ENCODE peak calls at places on chromosomes 4 and X, in nine cellular contexts. Z, Y, P, H, L, J, R, Q and U are unnamed samples. For H3K27me3, H3K36me3 and H3K9me3, the result is how much of the 10 kb centered on the place peaks cover.

GRCh38 chr4:16775411-16776154 is 122.9 kb downstream of the LDB2 start:
- DNase-seq in Z (no peak), Y (no peak), P (no peak), H (no peak), L (no peak), J (no peak), R (no peak), Q (no peak), U (no peak)

GRCh38 chrX:19975862-19976261 is 15.0 kb downstream of the BCLAF3 start:
- DNase-seq in Z (peak), Y (no peak), P (no peak), H (no peak), L (no peak), J (no peak), R (no peak), Q (no peak), U (no peak)

GRCh38 chr4:81807927-81808672 is 336.4 kb upstream of the RASGEF1B start:
- DNase-seq in Z (no peak), Y (no peak), P (no peak), H (no peak), L (no peak), J (no peak), R (no peak), Q (no peak), U (no peak)

GRCh38 chr4:87188063-87188462 is 32.4 kb downstream of the KLHL8 start:
- DNase-seq in Z (no peak), Y (no peak), P (no peak), H (no peak), L (no peak), J (no peak), R (peak), Q (no peak), U (no peak)

GRCh38 chr4:992297-993110 is 700 bp downstream of the SLC26A1 start:
- DNase-seq in Z (peak), Y (peak), P (peak), H (peak), L (peak), J (no peak), R (no peak), Q (peak), U (no peak)

GRCh38 chrX:40418413-40419195 is 162.2 kb upstream of the ATP6AP2 start:
- DNase-seq in Z (no peak), Y (no peak), P (no peak), H (no peak), L (no peak), J (no peak), R (no peak), Q (no peak), U (no peak)

GRCh38 chr4:186190456-186191265 is 706 bp upstream of the CYP4V2 start:
- DNase-seq in Z (peak), Y (no peak), P (no peak), H (peak), L (peak), J (peak), R (peak), Q (no peak), U (peak)

GRCh38 chrX:39328661-39329060 is 527.4 kb downstream of the MID1IP1 start:
- DNase-seq in Z (no peak), Y (no peak), P (no peak), H (no peak), L (no peak), J (no peak), R (no peak), Q (no peak), U (no peak)

GRCh38 chr4:27019766-27020165 is 159.1 kb downstream of the STIM2 start:
- DNase-seq in Z (no peak), Y (no peak), P (no peak), H (no peak), L (no peak), J (no peak), R (no peak), Q (no peak), U (no peak)

GRCh38 chr4:58776627-58777026 is 1666.4 kb upstream of the IGFBP7 start:
- DNase-seq in Z (no peak), Y (no peak), P (no peak), H (peak), L (no peak), J (no peak), R (peak), Q (no peak), U (no peak)

GRCh38 chrX:111352424-111352823 is 59.6 kb downstream of the DCX start:
- DNase-seq in Z (peak), Y (no peak), P (no peak), H (peak), L (peak), J (no peak), R (no peak), Q (no peak), U (peak)

GRCh38 chrX:119669424-119670037 is 23.4 kb downstream of the SEPTIN6 start:
- DNase-seq in Z (no peak), Y (peak), P (no peak), H (peak), L (peak), J (no peak), R (no peak), Q (no peak), U (peak)

GRCh38 chr4:187687701-187688100 is 307.9 kb upstream of the ZFP42 start:
- DNase-seq in Z (no peak), Y (no peak), P (no peak), H (peak), L (no peak), J (no peak), R (no peak), Q (no peak), U (no peak)

GRCh38 chrX:6052111-6052745 is 176.4 kb downstream of the NLGN4X start:
- DNase-seq in Z (no peak), Y (no peak), P (no peak), H (no peak), L (no peak), J (no peak), R (no peak), Q (peak), U (no peak)

GRCh38 chr4:154660052-154660451 is 47.6 kb upstream of the FGG start:
- DNase-seq in Z (no peak), Y (no peak), P (no peak), H (no peak), L (no peak), J (no peak), R (peak), Q (no peak), U (peak)

GRCh38 chr4:140260227-140260626 is 106.2 kb upstream of the MAML3 start:
- DNase-seq in Z (no peak), Y (peak), P (no peak), H (peak), L (no peak), J (no peak), R (peak), Q (no peak), U (no peak)

GRCh38 chr4:164876680-164877324 is at the start of gene APELA:
- DNase-seq in Z (no peak), Y (no peak), P (no peak), H (peak), L (no peak), J (no peak), R (no peak), Q (no peak), U (no peak)

GRCh38 chrX:16658284-16658683 is 8.3 kb downstream of the S100G start:
- DNase-seq in Z (no peak), Y (peak), P (no peak), H (peak), L (no peak), J (no peak), R (peak), Q (no peak), U (no peak)

GRCh38 chr4:184148871-184149637 is 68.6 kb downstream of the ENPP6 start:
- DNase-seq in Z (no peak), Y (no peak), P (no peak), H (peak), L (no peak), J (no peak), R (no peak), Q (no peak), U (no peak)

GRCh38 chr4:126851391-126851790 is 781.4 kb upstream of the INTU start:
- DNase-seq in Z (no peak), Y (no peak), P (no peak), H (peak), L (no peak), J (no peak), R (no peak), Q (no peak), U (no peak)

GRCh38 chr4:60619531-60620305 is 580.4 kb upstream of the ADGRL3 start:
- DNase-seq in Z (no peak), Y (no peak), P (no peak), H (no peak), L (no peak), J (no peak), R (peak), Q (no peak), U (no peak)

GRCh38 chrX:111881715-111882114 is 5.7 kb downstream of the TRPC5OS start:
- DNase-seq in Z (no peak), Y (no peak), P (no peak), H (no peak), L (no peak), J (no peak), R (no peak), Q (no peak), U (peak)

GRCh38 chr4:57424231-57424897 is 314.2 kb upstream of the IGFBP7 start:
- DNase-seq in Z (no peak), Y (peak), P (no peak), H (no peak), L (no peak), J (no peak), R (peak), Q (peak), U (no peak)
- H3K27me3 ChIP-seq in Z (under half), Y (under half), P (under half), H (under half), L (under half), J (under half), R (under half), Q (under half), U (under half)

GRCh38 chr4:6825403-6825802 is 42.9 kb downstream of the KIAA0232 start:
- DNase-seq in Z (no peak), Y (no peak), P (no peak), H (no peak), L (no peak), J (no peak), R (no peak), Q (no peak), U (no peak)
- H3K36me3 ChIP-seq in Z (under half), Y (under half), P (under half), H (under half), L (under half), J (under half), R (under half), Q (under half), U (under half)

GRCh38 chr4:33715996-33716395 is 2528.3 kb downstream of the ARAP2 start:
- DNase-seq in Z (no peak), Y (no peak), P (no peak), H (peak), L (no peak), J (no peak), R (peak), Q (peak), U (no peak)
- H3K9me3 ChIP-seq in Z (under half), Y (under half), P (under half), H (under half), L (under half), J (under half), R (under half), Q (under half), U (under half)

DNA sequence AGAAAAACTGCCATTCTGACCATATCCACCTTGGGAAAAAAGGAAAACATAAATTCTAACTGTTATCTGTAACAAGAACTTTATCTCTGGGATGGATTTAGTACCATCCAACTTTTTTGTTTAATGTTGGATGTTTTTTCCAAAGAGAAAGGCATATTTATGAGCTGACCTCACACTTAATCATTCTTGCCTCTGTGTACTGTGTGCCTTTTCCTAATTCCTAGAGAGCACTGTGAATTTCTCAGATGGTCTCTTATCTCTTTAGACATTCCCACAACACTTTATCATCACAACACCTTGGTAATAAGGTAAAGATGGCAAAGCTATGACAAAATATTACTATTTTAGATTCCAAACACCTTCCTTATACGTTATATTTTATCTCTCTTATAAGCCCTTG is 126.2 kb downstream of the COL4A6 start:
- DNase-seq in Z (no peak), Y (no peak), P (no peak), H (no peak), L (no peak), J (no peak), R (no peak), Q (no peak), U (no peak)
- H3K27me3 ChIP-seq in Z (under half), Y (under half), P (under half), H (under half), L (under half), J (under half), R (under half), Q (under half), U (under half)

GRCh38 chr4:2936773-2937145 is 26.4 kb downstream of the NOP14 start:
- DNase-seq in Z (no peak), Y (no peak), P (no peak), H (peak), L (no peak), J (no peak), R (no peak), Q (no peak), U (peak)
- H3K36me3 ChIP-seq in Z (under half), Y (under half), P (under half), H (half or more), L (under half), J (under half), R (half or more), Q (under half), U (under half)

DNA sequence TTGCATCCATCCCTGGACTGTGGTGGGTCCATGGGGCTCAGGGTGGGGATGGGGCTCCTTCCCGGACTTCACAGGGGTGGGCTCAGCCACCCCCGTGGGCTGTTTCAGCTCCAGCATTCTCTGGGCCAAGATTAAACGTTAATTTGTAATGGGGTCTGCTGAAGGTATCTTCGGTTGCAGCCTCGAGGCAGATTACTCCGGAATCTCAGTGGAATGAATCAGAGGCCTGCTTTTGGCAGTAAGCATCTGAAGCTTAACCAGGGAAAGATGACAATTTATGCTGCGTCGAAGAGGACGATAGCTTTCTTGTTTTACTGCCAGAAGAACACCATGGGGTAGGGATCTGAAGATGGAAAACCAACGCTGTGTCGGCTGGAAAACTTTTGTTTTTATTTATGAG is 129.3 kb upstream of the MSX1 start:
- DNase-seq in Z (no peak), Y (no peak), P (no peak), H (no peak), L (no peak), J (no peak), R (peak), Q (no peak), U (no peak)
- H3K9me3 ChIP-seq in Z (under half), Y (under half), P (under half), H (under half), L (under half), J (under half), R (under half), Q (under half), U (under half)

DNA sequence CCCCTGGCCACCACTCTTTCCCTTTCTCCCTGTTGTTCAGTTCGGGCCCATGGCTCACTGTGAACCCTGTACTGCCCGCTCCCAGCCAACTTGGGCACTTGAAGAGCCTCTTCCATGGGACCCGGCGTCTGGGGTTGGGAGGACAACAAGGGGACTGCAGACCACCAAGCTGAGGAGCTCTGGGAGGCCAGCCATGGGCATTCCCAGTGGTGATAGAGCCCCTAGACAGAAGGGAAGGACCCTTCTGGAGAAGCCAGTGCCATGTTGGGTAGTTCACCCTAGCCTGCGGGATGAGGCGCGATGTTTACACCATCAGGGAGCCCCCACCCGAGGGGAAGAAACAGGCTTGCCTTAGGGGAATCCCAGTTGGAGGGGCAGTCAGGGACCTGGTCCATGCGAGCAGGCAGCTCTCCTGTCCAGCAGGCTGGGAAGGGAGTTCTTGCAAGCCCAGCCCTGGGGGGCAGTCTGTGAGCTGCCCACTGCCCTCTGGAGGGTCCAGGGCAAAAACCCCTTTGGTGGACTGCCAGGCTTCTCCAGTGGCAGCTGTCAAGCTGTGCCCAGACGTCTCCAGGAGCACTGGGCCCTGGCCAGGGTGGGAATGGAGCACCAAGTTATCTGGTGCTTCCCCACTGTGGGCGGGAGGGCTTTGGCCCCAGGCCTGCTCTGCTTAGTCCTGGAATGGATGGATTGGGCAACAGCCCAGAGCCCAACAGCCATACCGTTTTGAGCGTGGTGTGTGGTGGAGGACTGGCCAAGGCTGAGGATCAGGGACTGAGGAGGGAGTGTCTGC is 23.7 kb upstream of the UBA1 start:
- DNase-seq in Z (no peak), Y (no peak), P (no peak), H (no peak), L (peak), J (no peak), R (peak), Q (no peak), U (peak)
- H3K27me3 ChIP-seq in Z (under half), Y (under half), P (under half), H (under half), L (under half), J (under half), R (under half), Q (under half), U (under half)